ENCODE peak calls at places on chromosome 19, in four cellular contexts. One of them, this sample, is unnamed.

GRCh38 chr19:48784527-48784926 is 26.3 kb downstream of the BCAT2 start:
- DNase-seq in ureter: no peak
- DNase-seq in iPS-NIHi11: no peak
- DNase-seq in MCF 10A: no peak
- DNase-seq in this sample: no peak

GRCh38 chr19:10644351-10645007 is 9.7 kb upstream of the ILF3 start:
- DNase-seq in ureter: peak
- DNase-seq in iPS-NIHi11: peak
- DNase-seq in MCF 10A: peak
- DNase-seq in this sample: peak

GRCh38 chr19:43782311-43782660 is 1.5 kb upstream of the KCNN4 start:
- DNase-seq in ureter: no peak
- DNase-seq in iPS-NIHi11: no peak
- DNase-seq in MCF 10A: no peak
- DNase-seq in this sample: no peak

GRCh38 chr19:42122691-42123607 is 9.3 kb downstream of the POU2F2 start:
- DNase-seq in ureter: no peak
- DNase-seq in iPS-NIHi11: no peak
- DNase-seq in MCF 10A: no peak
- DNase-seq in this sample: no peak

GRCh38 chr19:9586764-9587163 is 2.5 kb upstream of the ZNF121 start:
- DNase-seq in ureter: peak
- DNase-seq in iPS-NIHi11: peak
- DNase-seq in MCF 10A: peak
- DNase-seq in this sample: peak

GRCh38 chr19:17136026-17136425 is 60.4 kb downstream of the MYO9B start:
- DNase-seq in ureter: no peak
- DNase-seq in iPS-NIHi11: no peak
- DNase-seq in MCF 10A: no peak
- DNase-seq in this sample: peak

GRCh38 chr19:18775586-18776287 is 15.4 kb downstream of the COMP start:
- DNase-seq in ureter: no peak
- DNase-seq in iPS-NIHi11: no peak
- DNase-seq in MCF 10A: peak
- DNase-seq in this sample: no peak

GRCh38 chr19:47509973-47510372 is 4.9 kb downstream of the NAPA start:
- DNase-seq in ureter: peak
- DNase-seq in iPS-NIHi11: no peak
- DNase-seq in MCF 10A: peak
- DNase-seq in this sample: no peak

GRCh38 chr19:15250635-15250993 is 18.4 kb upstream of the EPHX3 start:
- DNase-seq in ureter: no peak
- DNase-seq in iPS-NIHi11: no peak
- DNase-seq in MCF 10A: no peak
- DNase-seq in this sample: no peak

GRCh38 chr19:6414033-6414643 is 10.5 kb downstream of the KHSRP start:
- DNase-seq in ureter: no peak
- DNase-seq in iPS-NIHi11: peak
- DNase-seq in MCF 10A: no peak
- DNase-seq in this sample: peak

GRCh38 chr19:44757057-44757734 is 8.7 kb downstream of the BCL3 start:
- DNase-seq in ureter: peak
- DNase-seq in iPS-NIHi11: peak
- DNase-seq in MCF 10A: no peak
- DNase-seq in this sample: peak

GRCh38 chr19:2764945-2765344 is 18.1 kb downstream of the SGTA start:
- DNase-seq in ureter: no peak
- DNase-seq in iPS-NIHi11: no peak
- DNase-seq in MCF 10A: no peak
- DNase-seq in this sample: no peak

GRCh38 chr19:5557691-5558090 is 10.1 kb downstream of the TINCR start:
- DNase-seq in ureter: no peak
- DNase-seq in iPS-NIHi11: no peak
- DNase-seq in MCF 10A: peak
- DNase-seq in this sample: no peak

GRCh38 chr19:824885-825284 is 2.8 kb upstream of the AZU1 start:
- DNase-seq in ureter: no peak
- DNase-seq in iPS-NIHi11: no peak
- DNase-seq in MCF 10A: no peak
- DNase-seq in this sample: no peak

GRCh38 chr19:40503300-40503699 is 36.5 kb downstream of the SPTBN4 start:
- DNase-seq in ureter: no peak
- DNase-seq in iPS-NIHi11: peak
- DNase-seq in MCF 10A: no peak
- DNase-seq in this sample: peak

GRCh38 chr19:4693471-4694121 is 23.5 kb upstream of the MYDGF start:
- DNase-seq in ureter: no peak
- DNase-seq in iPS-NIHi11: no peak
- DNase-seq in MCF 10A: no peak
- DNase-seq in this sample: no peak

GRCh38 chr19:48635966-48636858 is 967 bp downstream of the DBP start:
- DNase-seq in ureter: peak
- DNase-seq in iPS-NIHi11: no peak
- DNase-seq in MCF 10A: no peak
- DNase-seq in this sample: peak

GRCh38 chr19:489418-490196 is 6.7 kb upstream of the MADCAM1 start:
- DNase-seq in ureter: peak
- DNase-seq in iPS-NIHi11: no peak
- DNase-seq in MCF 10A: no peak
- DNase-seq in this sample: peak

GRCh38 chr19:2517881-2518601 is 42.1 kb downstream of the GADD45B start:
- DNase-seq in ureter: no peak
- DNase-seq in iPS-NIHi11: no peak
- DNase-seq in MCF 10A: no peak
- DNase-seq in this sample: no peak

GRCh38 chr19:41871573-41872383 is 5.3 kb upstream of the CD79A start:
- DNase-seq in ureter: no peak
- DNase-seq in iPS-NIHi11: no peak
- DNase-seq in MCF 10A: peak
- DNase-seq in this sample: peak

GRCh38 chr19:20422616-20423205 is 142.9 kb downstream of the ZNF737 start:
- DNase-seq in ureter: no peak
- DNase-seq in iPS-NIHi11: no peak
- DNase-seq in MCF 10A: no peak
- DNase-seq in this sample: no peak

GRCh38 chr19:8423821-8424223 is 10.7 kb downstream of the MARCHF2 start:
- DNase-seq in ureter: peak
- DNase-seq in iPS-NIHi11: peak
- DNase-seq in MCF 10A: peak
- DNase-seq in this sample: peak

GRCh38 chr19:41106177-41106576 is 8.1 kb upstream of the CYP2F1 start:
- DNase-seq in ureter: no peak
- DNase-seq in iPS-NIHi11: no peak
- DNase-seq in MCF 10A: no peak
- DNase-seq in this sample: no peak

GRCh38 chr19:7944177-7944761 is 803 bp upstream of the TIMM44 start:
- DNase-seq in ureter: peak
- DNase-seq in iPS-NIHi11: peak
- DNase-seq in MCF 10A: peak
- DNase-seq in this sample: peak

GRCh38 chr19:53894736-53895135 is 12.7 kb downstream of the PRKCG start:
- DNase-seq in ureter: no peak
- DNase-seq in iPS-NIHi11: no peak
- DNase-seq in MCF 10A: peak
- DNase-seq in this sample: no peak

GRCh38 chr19:2291185-2291751 is 9.3 kb upstream of the PEAK3 start:
- DNase-seq in ureter: no peak
- DNase-seq in iPS-NIHi11: peak
- DNase-seq in MCF 10A: no peak
- DNase-seq in this sample: peak

GRCh38 chr19:1251233-1251502 is 2.8 kb downstream of the MIDN start:
- DNase-seq in ureter: peak
- DNase-seq in iPS-NIHi11: no peak
- DNase-seq in MCF 10A: peak
- DNase-seq in this sample: no peak

GRCh38 chr19:55546822-55547614 is 1.7 kb upstream of the SBK3 start:
- DNase-seq in ureter: peak
- DNase-seq in iPS-NIHi11: peak
- DNase-seq in MCF 10A: peak
- DNase-seq in this sample: peak

GRCh38 chr19:781800-782194 is 15.5 kb upstream of the PTBP1 start:
- DNase-seq in ureter: no peak
- DNase-seq in iPS-NIHi11: peak
- DNase-seq in MCF 10A: no peak
- DNase-seq in this sample: no peak

GRCh38 chr19:56538761-56539263 is at the start of gene ZFP28:
- DNase-seq in ureter: peak
- DNase-seq in iPS-NIHi11: peak
- DNase-seq in MCF 10A: no peak
- DNase-seq in this sample: peak

GRCh38 chr19:23101241-23101640 is 15.6 kb upstream of the ZNF730 start:
- DNase-seq in ureter: no peak
- DNase-seq in iPS-NIHi11: no peak
- DNase-seq in MCF 10A: no peak
- DNase-seq in this sample: no peak

GRCh38 chr19:4052993-4053422 is 13.7 kb downstream of the ZBTB7A start:
- DNase-seq in ureter: no peak
- DNase-seq in iPS-NIHi11: no peak
- DNase-seq in MCF 10A: peak
- DNase-seq in this sample: no peak